ENCODE peak calls at places on chromosomes 11 and 22, in four cellular contexts. V is HepG2, R is GM12878, L is K562. P is an unnamed sample.

GRCh38 chr11:88122956-88123355 is 52.3 kb downstream of the RAB38 start:
- DNase-seq in V (no peak), R (no peak), L (no peak), P (no peak)

GRCh38 chr11:67613960-67614715 is 7.4 kb downstream of the NDUFV1 start:
- DNase-seq in V (no peak), R (peak), L (peak), P (peak)

GRCh38 chr22:30247974-30248373 is 1.4 kb upstream of the LIF start:
- DNase-seq in V (no peak), R (no peak), L (no peak), P (no peak)

GRCh38 chr22:30523646-30524489 is 18.4 kb upstream of the SEC14L4 start:
- DNase-seq in V (no peak), R (no peak), L (no peak), P (no peak)

GRCh38 chr11:80702264-80702663 is 1261.4 kb upstream of the TENM4 start:
- DNase-seq in V (no peak), R (no peak), L (no peak), P (no peak)

GRCh38 chr11:121255473-121256125 is 37.0 kb upstream of the SC5D start:
- DNase-seq in V (no peak), R (no peak), L (no peak), P (no peak)

GRCh38 chr22:50031189-50032091 is 18.9 kb upstream of the IL17REL start:
- DNase-seq in V (no peak), R (no peak), L (no peak), P (no peak)

GRCh38 chr11:76802621-76803020 is 19.5 kb downstream of the TSKU start:
- DNase-seq in V (no peak), R (no peak), L (no peak), P (no peak)

GRCh38 chr11:96242971-96243647 is 99.9 kb downstream of the MAML2 start:
- DNase-seq in V (peak), R (peak), L (peak), P (peak)

GRCh38 chr11:13249992-13250391 is 27.6 kb upstream of the BMAL1 start:
- DNase-seq in V (no peak), R (no peak), L (no peak), P (no peak)

GRCh38 chr11:94803491-94803890 is 35.3 kb downstream of the AMOTL1 start:
- DNase-seq in V (no peak), R (no peak), L (no peak), P (no peak)

GRCh38 chr11:68014157-68014965 is 4.2 kb downstream of the ALDH3B1 start:
- DNase-seq in V (no peak), R (no peak), L (no peak), P (no peak)

GRCh38 chr22:36467042-36467810 is 14.2 kb downstream of the TXN2 start:
- DNase-seq in V (no peak), R (no peak), L (no peak), P (no peak)

GRCh38 chr11:87187930-87188329 is 150.2 kb downstream of the TMEM135 start:
- DNase-seq in V (no peak), R (no peak), L (no peak), P (no peak)

GRCh38 chr11:8259316-8259995 is 4.2 kb downstream of the LMO1 start:
- DNase-seq in V (no peak), R (no peak), L (no peak), P (no peak)

GRCh38 chr11:59901306-59901705 is 22.7 kb downstream of the OOSP3 start:
- DNase-seq in V (no peak), R (no peak), L (no peak), P (no peak)

GRCh38 chr11:23865341-23865975 is 631.4 kb upstream of the LUZP2 start:
- DNase-seq in V (no peak), R (no peak), L (no peak), P (no peak)

GRCh38 chr11:57181678-57182305 is at the start of gene LRRC55:
- DNase-seq in V (no peak), R (no peak), L (no peak), P (no peak)

GRCh38 chr11:304061-304506 is 3.5 kb upstream of the IFITM2 start:
- DNase-seq in V (no peak), R (no peak), L (no peak), P (no peak)

GRCh38 chr11:65786008-65786785 is 666 bp upstream of the OVOL1 start:
- DNase-seq in V (no peak), R (no peak), L (no peak), P (no peak)

GRCh38 chr11:59144579-59145345 is 2.1 kb downstream of the FAM111A start:
- DNase-seq in V (no peak), R (peak), L (peak), P (no peak)

GRCh38 chr22:49957826-49958461 is 2.6 kb upstream of the PIM3 start:
- DNase-seq in V (no peak), R (no peak), L (peak), P (no peak)

GRCh38 chr11:114725623-114726022 is 47.3 kb downstream of the NXPE2 start:
- DNase-seq in V (no peak), R (no peak), L (no peak), P (no peak)

GRCh38 chr11:88801484-88802123 is 264.2 kb downstream of the GRM5 start:
- DNase-seq in V (no peak), R (no peak), L (no peak), P (no peak)

GRCh38 chr11:110345756-110346155 is 49.3 kb upstream of the RDX start:
- DNase-seq in V (peak), R (peak), L (no peak), P (no peak)
- TF ChIP-seq BHLHE40 in V (no peak), R (no peak), L (no peak), P (no peak)

GRCh38 chr11:69366591-69366990 is 72.6 kb downstream of the MYEOV start:
- DNase-seq in V (no peak), R (no peak), L (no peak), P (no peak)

GRCh38 chr11:69369210-69369609 is 75.3 kb downstream of the MYEOV start:
- DNase-seq in V (no peak), R (no peak), L (no peak), P (no peak)

GRCh38 chr11:69369945-69370344 is 76.0 kb downstream of the MYEOV start:
- DNase-seq in V (no peak), R (no peak), L (no peak), P (no peak)

GRCh38 chr11:69367211-69367964 is 73.4 kb downstream of the MYEOV start:
- DNase-seq in V (no peak), R (no peak), L (no peak), P (no peak)

GRCh38 chr11:69368119-69368880 is 74.3 kb downstream of the MYEOV start:
- DNase-seq in V (no peak), R (no peak), L (no peak), P (no peak)
- TF ChIP-seq FOXK2 in V (no peak), R (no peak), L (no peak), P (no peak)

DNA sequence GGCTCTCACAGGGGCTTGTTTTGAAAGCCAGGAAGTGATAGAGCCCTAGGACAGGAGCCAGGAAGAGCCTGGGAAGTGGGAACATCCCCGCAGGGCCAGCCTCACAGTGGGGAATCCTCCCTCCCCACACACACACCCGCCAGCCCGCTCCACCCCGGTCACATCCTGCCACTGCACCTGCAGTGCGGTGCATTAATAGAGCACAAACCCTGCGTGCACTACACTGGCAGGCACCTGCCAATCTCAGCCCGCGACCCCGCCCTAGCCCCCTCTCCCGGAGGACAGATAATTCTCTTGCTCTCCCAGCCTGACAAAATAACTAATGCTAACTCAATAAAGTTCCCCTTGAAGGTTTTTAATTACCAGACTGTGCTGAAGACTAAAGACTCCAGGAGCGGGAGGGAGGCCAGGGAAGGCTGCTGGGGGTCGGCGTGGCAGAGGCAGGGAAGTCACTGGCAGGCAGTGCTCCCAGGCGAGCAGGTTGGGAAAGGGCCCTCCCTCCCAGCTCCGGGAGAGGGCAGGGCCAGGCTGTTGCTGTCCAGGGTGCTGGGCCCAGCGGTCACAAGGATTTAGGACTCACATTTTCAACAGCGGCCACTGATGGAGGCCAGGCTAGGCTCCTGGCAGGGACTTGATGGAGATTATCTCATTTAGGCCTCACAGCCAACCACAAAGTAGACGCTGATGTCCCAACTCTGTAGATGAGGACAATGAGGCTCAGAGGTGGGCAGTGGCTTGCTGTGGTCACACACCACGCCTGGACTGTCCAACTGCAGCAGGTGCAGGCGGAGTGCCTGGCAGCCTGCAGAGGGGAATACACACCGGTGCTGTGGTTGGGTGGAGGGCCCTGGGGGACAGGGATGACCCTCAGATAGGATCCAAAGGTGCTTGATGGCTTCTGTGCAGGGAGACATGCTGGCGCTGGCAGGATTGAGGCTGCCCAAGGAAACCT is 23.9 kb upstream of the TCF20 start:
- DNase-seq in V (peak), R (no peak), L (peak), P (peak)
- TF ChIP-seq BHLHE40 in V (no peak), R (no peak), L (no peak), P (no peak)

DNA sequence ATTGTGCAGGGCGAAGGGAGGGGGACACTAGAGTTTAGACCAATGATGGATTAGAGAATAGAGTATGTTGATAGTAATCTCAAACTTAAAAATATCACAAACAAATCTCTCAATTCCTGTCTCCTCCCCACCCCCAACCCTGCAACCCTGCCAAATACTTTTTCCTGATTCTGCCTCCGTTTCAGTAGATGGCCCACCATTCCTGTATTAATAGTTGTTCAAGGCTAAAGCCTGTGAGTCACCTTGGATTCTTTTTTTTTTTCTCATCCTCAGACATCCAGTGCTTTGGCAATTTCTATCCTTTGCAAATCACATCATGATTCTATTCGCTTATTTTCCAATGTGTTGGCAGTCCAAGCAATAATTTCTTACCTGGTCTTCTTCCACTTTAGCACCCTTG is 207.9 kb downstream of the DYNC2H1 start:
- DNase-seq in V (no peak), R (no peak), L (no peak), P (no peak)
- TF ChIP-seq FOXK2 in V (no peak), R (no peak), L (no peak), P (no peak)

GRCh38 chr22:39381009-39381755 is 18.4 kb upstream of the TAB1 start:
- DNase-seq in V (no peak), R (no peak), L (no peak), P (no peak)
- TF ChIP-seq BHLHE40 in V (no peak), R (no peak), L (no peak), P (no peak)

GRCh38 chr22:46942816-46943783 is 180.7 kb downstream of the TBC1D22A start:
- DNase-seq in V (no peak), R (no peak), L (no peak), P (no peak)
- TF ChIP-seq FOXK2 in V (no peak), R (no peak), L (no peak), P (no peak)

GRCh38 chr11:123062892-123063395 is 1.0 kb upstream of the HSPA8 start:
- DNase-seq in V (no peak), R (no peak), L (peak), P (no peak)
- TF ChIP-seq BHLHE40 in V (no peak), R (no peak), L (no peak), P (no peak)

GRCh38 chr11:64361659-64362058 is 2.7 kb downstream of the RPS6KA4 start:
- DNase-seq in V (no peak), R (no peak), L (no peak), P (no peak)

GRCh38 chr11:64360403-64360980 is 1.5 kb downstream of the RPS6KA4 start:
- DNase-seq in V (no peak), R (no peak), L (no peak), P (no peak)

GRCh38 chr11:64358536-64358906 is 441 bp upstream of the RPS6KA4 start:
- DNase-seq in V (no peak), R (no peak), L (no peak), P (no peak)

GRCh38 chr11:64358907-64359711 is at the start of gene RPS6KA4:
- DNase-seq in V (no peak), R (no peak), L (peak), P (peak)

GRCh38 chr11:64359712-64360402 is 895 bp downstream of the RPS6KA4 start:
- DNase-seq in V (no peak), R (no peak), L (no peak), P (no peak)
- TF ChIP-seq FOXK2 in V (no peak), R (no peak), L (no peak), P (no peak)

GRCh38 chr11:63804259-63804658 is 9.0 kb upstream of the SPINDOC start:
- DNase-seq in V (no peak), R (no peak), L (no peak), P (no peak)

GRCh38 chr11:63800921-63801320 is 12.3 kb upstream of the SPINDOC start:
- DNase-seq in V (no peak), R (no peak), L (no peak), P (no peak)

GRCh38 chr11:63805844-63806415 is 7.3 kb upstream of the SPINDOC start:
- DNase-seq in V (no peak), R (no peak), L (no peak), P (no peak)

DNA sequence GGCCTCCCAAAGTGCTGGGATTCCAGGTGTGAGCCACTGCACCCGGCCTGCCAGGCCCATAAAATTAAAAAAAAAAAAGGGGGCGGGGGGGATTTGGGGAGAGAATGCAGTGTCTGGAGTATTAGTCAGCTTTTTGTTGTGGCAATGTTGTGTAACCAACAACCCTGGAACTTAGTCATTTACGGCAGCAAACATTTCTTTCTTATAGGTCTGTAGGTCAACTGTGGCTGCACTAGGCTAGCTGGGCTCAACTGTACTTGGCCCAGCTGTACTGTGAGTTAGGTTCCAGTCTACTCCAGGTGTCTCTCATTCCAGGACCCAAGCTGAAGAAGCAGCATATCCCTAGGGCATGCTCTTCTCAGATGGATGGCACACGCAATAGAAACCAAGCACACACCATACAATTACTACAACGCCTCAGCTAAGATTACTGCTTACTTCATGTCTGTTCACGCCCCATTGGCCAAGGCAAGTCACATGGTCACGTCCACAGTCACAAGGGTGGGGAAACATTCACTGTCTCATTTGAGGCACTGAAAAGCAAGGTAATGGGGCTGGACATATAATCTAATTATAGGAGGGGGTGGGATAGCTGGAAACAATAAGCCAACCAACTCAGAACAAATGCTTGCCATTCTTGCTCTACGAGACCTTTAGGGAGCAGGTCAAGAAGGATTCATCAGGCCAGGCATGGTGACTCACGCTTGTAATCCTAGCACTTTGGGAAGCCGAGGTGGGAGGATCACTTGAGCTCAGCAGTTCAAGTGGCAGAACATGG is 10.4 kb upstream of the SPINDOC start:
- DNase-seq in V (no peak), R (no peak), L (peak), P (peak)
- TF ChIP-seq BHLHE40 in V (no peak), R (no peak), L (no peak), P (no peak)

DNA sequence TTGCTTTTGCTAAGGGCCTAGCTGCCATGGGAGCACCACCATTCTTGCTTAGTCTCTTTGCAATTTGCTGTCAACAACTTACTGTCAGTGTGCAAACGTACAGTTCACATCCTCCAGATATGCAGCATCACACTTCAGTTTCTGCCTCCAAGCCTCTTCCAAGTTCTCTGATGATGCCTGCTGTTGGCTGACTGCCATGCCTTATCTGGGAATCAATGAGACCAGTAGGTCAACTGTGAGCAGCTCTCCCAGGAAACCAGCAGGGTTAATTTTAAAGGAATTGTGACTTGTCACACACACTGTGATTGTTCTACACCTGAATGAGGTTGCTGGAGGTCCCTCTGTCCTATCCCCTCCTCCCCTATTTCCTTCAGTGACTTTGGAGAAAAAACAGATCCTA is 56.0 kb downstream of the COPB1 start:
- DNase-seq in V (peak), R (no peak), L (no peak), P (no peak)
- TF ChIP-seq FOXK2 in V (no peak), R (no peak), L (no peak), P (no peak)